ENCODE peak calls at places on chromosomes 4 and X, in five cellular contexts. B is HepG2, K is GM12878, H is K562, D is H1. J is an unnamed sample.

GRCh38 chr4:139575072-139575471 is 19.1 kb upstream of the SETD7 start:
- DNase-seq in D (no peak), K (no peak), H (no peak), B (no peak), J (no peak)

GRCh38 chr4:155780773-155781172 is 22.0 kb downstream of the GUCY1B1 start:
- DNase-seq in K (no peak), B (no peak), D (no peak), H (no peak), J (no peak)

GRCh38 chr4:40612831-40613230 is 16.8 kb downstream of the RBM47 start:
- DNase-seq in K (no peak), B (no peak), D (no peak), H (no peak), J (no peak)

GRCh38 chr4:108830509-108831244 is 67.8 kb upstream of the ETNPPL start:
- DNase-seq in H (no peak), K (no peak), D (no peak), B (no peak), J (no peak)

GRCh38 chr4:1928356-1929235 is 57.4 kb downstream of the NSD2 start:
- DNase-seq in K (no peak), B (no peak), D (no peak), H (no peak), J (no peak)

GRCh38 chr4:15457401-15458201 is 12.1 kb upstream of the CC2D2A start:
- DNase-seq in K (peak; percentile 20), H (peak; percentile 27), D (no peak), B (peak; percentile 24), J (no peak)

GRCh38 chr4:27714073-27714472 is 853.4 kb downstream of the STIM2 start:
- DNase-seq in D (no peak), K (no peak), B (no peak), H (no peak), J (no peak)

GRCh38 chr4:112927544-112927943 is 121.9 kb upstream of the ANK2 start:
- DNase-seq in H (no peak), K (no peak), D (no peak), B (no peak), J (no peak)

GRCh38 chr4:104649631-104650030 is 154.9 kb upstream of the CXXC4 start:
- DNase-seq in H (no peak), K (no peak), B (no peak), D (no peak), J (no peak)

GRCh38 chr4:109803924-109804571 is 2.2 kb upstream of the CFI start:
- DNase-seq in H (no peak), B (peak; percentile 57), K (peak; percentile 7), D (no peak), J (peak; percentile 18)

GRCh38 chr4:36392049-36392448 is 110.6 kb downstream of the DTHD1 start:
- DNase-seq in K (no peak), B (no peak), D (no peak), H (no peak), J (no peak)

GRCh38 chrX:113759422-113759821 is 824.5 kb upstream of the HTR2C start:
- DNase-seq in H (no peak), K (no peak), D (no peak), B (no peak), J (no peak)

GRCh38 chr4:169000315-169000714 is 9.7 kb downstream of the CBR4 start:
- DNase-seq in B (no peak), D (no peak), K (no peak), H (no peak), J (no peak)

GRCh38 chrX:31213941-31214340 is 142.1 kb upstream of the FTHL17 start:
- DNase-seq in H (peak; percentile 5), B (no peak), D (no peak), K (no peak), J (peak; percentile 14)

GRCh38 chr4:77332696-77333270 is 175.8 kb downstream of the CCNG2 start:
- DNase-seq in K (no peak), H (no peak), D (no peak), B (no peak), J (no peak)

GRCh38 chr4:109378076-109378475 is 55.5 kb upstream of the SEC24B start:
- DNase-seq in D (no peak), H (no peak), B (no peak), K (no peak), J (no peak)

GRCh38 chr4:56552273-56552672 is 46.7 kb downstream of the ARL9 start:
- DNase-seq in K (no peak), H (no peak), B (no peak), D (no peak), J (no peak)

GRCh38 chr4:150708004-150708403 is 126.1 kb downstream of the MAB21L2 start:
- DNase-seq in B (no peak), K (no peak), H (no peak), D (no peak), J (no peak)

GRCh38 chr4:122700178-122700725 is 32.3 kb upstream of the BBS12 start:
- DNase-seq in B (peak; percentile 12), H (peak; percentile 57), D (no peak), K (no peak), J (no peak)

GRCh38 chrX:132488819-132489255 is at the start of gene MBNL3:
- DNase-seq in B (peak; percentile 33), D (peak; percentile 60), H (no peak), K (no peak), J (peak; percentile 52)

GRCh38 chr4:15779336-15779735 is 1.2 kb downstream of the CD38 start:
- DNase-seq in B (peak; percentile 46), K (no peak), H (no peak), D (peak; percentile 53), J (peak; percentile 43)

GRCh38 chr4:25085621-25086020 is 54.9 kb upstream of the LGI2 start:
- DNase-seq in B (no peak), K (no peak), D (no peak), H (no peak), J (no peak)

GRCh38 chr4:119302073-119302832 is 19.7 kb downstream of the FABP2 start:
- DNase-seq in D (no peak), B (no peak), H (no peak), K (no peak), J (no peak)

GRCh38 chrX:13373807-13374187 is 53.9 kb upstream of the ATXN3L start:
- DNase-seq in B (no peak), K (no peak), D (no peak), H (no peak), J (no peak)

GRCh38 chr4:37000281-37000680 is 244.3 kb upstream of the NWD2 start:
- DNase-seq in K (no peak), B (no peak), D (no peak), H (peak; percentile 62), J (no peak)

GRCh38 chr4:11724731-11725130 is 296.0 kb upstream of the HS3ST1 start:
- DNase-seq in B (no peak), K (no peak), D (no peak), H (no peak), J (no peak)

GRCh38 chr4:15963568-15963967 is 593 bp upstream of the FGFBP2 start:
- DNase-seq in B (no peak), D (no peak), K (no peak), H (no peak), J (no peak)

GRCh38 chrX:100650841-100651240 is 6.8 kb downstream of the SRPX2 start:
- DNase-seq in D (no peak), K (no peak), H (no peak), B (no peak), J (no peak)

GRCh38 chrX:17706676-17707075 is 30.6 kb upstream of the SCML1 start:
- DNase-seq in K (no peak), D (no peak), B (peak; percentile 89), H (no peak), J (no peak)

GRCh38 chr4:100823066-100823992 is 305.5 kb upstream of the EMCN start:
- DNase-seq in D (no peak), H (no peak), B (peak; percentile 82), K (peak; percentile 68), J (no peak)

GRCh38 chr4:100823993-100824323 is 306.1 kb upstream of the EMCN start:
- DNase-seq in H (no peak), B (no peak), D (no peak), K (no peak), J (no peak)

GRCh38 chr4:100816646-100817045 is 298.8 kb upstream of the EMCN start:
- DNase-seq in K (no peak), B (no peak), H (no peak), D (no peak), J (no peak)

GRCh38 chr4:100820249-100820648 is 302.4 kb upstream of the EMCN start:
- DNase-seq in H (no peak), K (no peak), D (no peak), B (no peak), J (no peak)

GRCh38 chr4:100819505-100819904 is 301.7 kb upstream of the EMCN start:
- DNase-seq in D (no peak), H (no peak), K (no peak), B (no peak), J (no peak)
- TF ChIP-seq ATF2 in D (no peak), H (no peak), K (no peak), B (no peak), J (no peak)

GRCh38 chr4:142091085-142091513 is 454.7 kb downstream of the IL15 start:
- DNase-seq in K (no peak), D (no peak), H (no peak), B (no peak), J (no peak)
- TF ChIP-seq ATF3 in K (no peak), D (no peak), H (no peak), B (no peak), J (no peak)

DNA sequence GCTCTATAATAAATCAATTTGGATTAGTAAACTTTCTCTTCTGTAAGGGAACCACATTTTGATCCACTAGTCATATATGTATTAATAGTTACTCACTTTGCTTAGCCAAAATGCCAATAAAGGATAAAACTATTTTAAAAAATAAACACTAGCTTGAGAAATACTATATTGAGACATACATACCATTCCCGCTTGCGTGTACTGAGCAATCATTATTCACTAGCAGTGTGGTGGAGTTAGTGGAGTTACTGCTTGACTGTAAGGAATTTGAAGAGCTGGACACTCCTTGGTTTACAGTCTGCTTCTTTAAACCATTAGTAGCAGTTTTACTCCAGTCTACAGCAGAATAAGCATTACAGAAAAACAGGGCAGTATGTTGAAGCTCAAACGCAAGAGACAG is 10.8 kb upstream of the PHKA2 start:
- DNase-seq in B (peak; percentile 17), H (no peak), K (no peak), D (no peak), J (no peak)
- TF ChIP-seq ATF2 in B (no peak), H (no peak), K (no peak), D (no peak), J (no peak)

GRCh38 chrX:153764786-153765137 is 713 bp downstream of the PLXNB3 start:
- DNase-seq in B (peak; percentile 20), D (no peak), H (no peak), K (no peak), J (no peak)

GRCh38 chrX:153763989-153764755 is at the start of gene PLXNB3:
- DNase-seq in K (peak; percentile 0), B (peak; percentile 57), H (peak; percentile 58), D (peak; percentile 87), J (peak; percentile 82)

GRCh38 chrX:153762636-153763173 is 1.3 kb upstream of the PLXNB3 start:
- DNase-seq in D (no peak), H (no peak), B (no peak), K (no peak), J (no peak)

GRCh38 chrX:153763298-153763932 is 634 bp upstream of the PLXNB3 start:
- DNase-seq in B (peak; percentile 45), K (no peak), D (no peak), H (no peak), J (no peak)

DNA sequence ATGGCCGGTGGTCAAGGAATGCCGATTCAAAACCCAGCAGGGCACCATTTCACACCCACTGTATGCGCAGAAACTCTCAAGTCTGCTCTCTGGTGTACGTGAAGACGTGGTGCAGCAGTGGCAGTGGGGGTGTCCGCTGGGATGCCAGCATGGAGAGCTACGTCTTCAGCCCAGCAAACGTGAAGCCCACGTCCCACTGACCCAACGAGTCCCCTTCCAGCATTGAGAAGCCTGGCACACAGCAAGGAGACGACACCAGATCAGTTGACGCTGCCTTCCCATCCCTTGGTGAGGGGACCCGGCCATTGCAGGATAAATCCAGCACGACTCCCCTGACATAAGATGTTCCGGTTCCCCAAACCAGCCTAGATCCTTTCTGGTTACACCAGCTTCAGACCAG is 2.2 kb upstream of the PLXNB3 start:
- DNase-seq in D (no peak), H (no peak), B (no peak), K (no peak), J (no peak)
- TF ChIP-seq ATF3 in D (no peak), H (no peak), B (no peak), K (no peak), J (no peak)